ENCODE peak calls at places on chromosome 9, in five cellular contexts. One of them, this sample, is unnamed.

GRCh38 chr9:87479801-87480201 is 17.9 kb upstream of the DAPK1 start:
- DNase-seq in GM13976: peak; percentile 70
- DNase-seq in GM12865: peak; percentile 80
- DNase-seq in endothelial cell of umbilical vein: no peak
- DNase-seq in mammary epithelial cell: peak; percentile 7
- DNase-seq in this sample: no peak

GRCh38 chr9:72949918-72950325 is 2.9 kb downstream of the ALDH1A1 start:
- DNase-seq in GM13976: no peak
- DNase-seq in GM12865: no peak
- DNase-seq in endothelial cell of umbilical vein: no peak
- DNase-seq in mammary epithelial cell: no peak
- DNase-seq in this sample: no peak

GRCh38 chr9:29212590-29213373 is 1639.5 kb upstream of the C9orf72 start:
- DNase-seq in GM13976: peak; percentile 22
- DNase-seq in GM12865: no peak
- DNase-seq in endothelial cell of umbilical vein: no peak
- DNase-seq in mammary epithelial cell: peak; percentile 52
- DNase-seq in this sample: peak; percentile 48

GRCh38 chr9:122812736-122813135 is 12.8 kb downstream of the OR1K1 start:
- DNase-seq in GM13976: no peak
- DNase-seq in GM12865: no peak
- DNase-seq in endothelial cell of umbilical vein: no peak
- DNase-seq in mammary epithelial cell: no peak
- DNase-seq in this sample: no peak

GRCh38 chr9:133127340-133127981 is 6.4 kb upstream of the RALGDS start:
- DNase-seq in GM13976: no peak
- DNase-seq in GM12865: no peak
- DNase-seq in endothelial cell of umbilical vein: no peak
- DNase-seq in mammary epithelial cell: peak; percentile 94
- DNase-seq in this sample: no peak

GRCh38 chr9:135335691-135336181 is 143.8 kb upstream of the PPP1R26 start:
- DNase-seq in GM13976: no peak
- DNase-seq in GM12865: no peak
- DNase-seq in endothelial cell of umbilical vein: no peak
- DNase-seq in mammary epithelial cell: no peak
- DNase-seq in this sample: no peak

GRCh38 chr9:136686794-136687711 is at the start of gene AGPAT2:
- DNase-seq in GM13976: peak; percentile 96
- DNase-seq in GM12865: peak; percentile 82
- DNase-seq in endothelial cell of umbilical vein: peak; percentile 43
- DNase-seq in mammary epithelial cell: peak; percentile 51
- DNase-seq in this sample: peak; percentile 81

GRCh38 chr9:132061526-132061925 is 18.1 kb downstream of the MED27 start:
- DNase-seq in GM13976: no peak
- DNase-seq in GM12865: no peak
- DNase-seq in endothelial cell of umbilical vein: no peak
- DNase-seq in mammary epithelial cell: no peak
- DNase-seq in this sample: no peak

GRCh38 chr9:107768224-107768623 is 278.7 kb upstream of the KLF4 start:
- DNase-seq in GM13976: no peak
- DNase-seq in GM12865: no peak
- DNase-seq in endothelial cell of umbilical vein: peak; percentile 59
- DNase-seq in mammary epithelial cell: no peak
- DNase-seq in this sample: no peak

GRCh38 chr9:136216541-136217240 is 11.8 kb upstream of the LHX3 start:
- DNase-seq in GM13976: no peak
- DNase-seq in GM12865: no peak
- DNase-seq in endothelial cell of umbilical vein: no peak
- DNase-seq in mammary epithelial cell: no peak
- DNase-seq in this sample: no peak

GRCh38 chr9:21810388-21810787 is 8.0 kb downstream of the MTAP start:
- DNase-seq in GM13976: no peak
- DNase-seq in GM12865: no peak
- DNase-seq in endothelial cell of umbilical vein: no peak
- DNase-seq in mammary epithelial cell: peak; percentile 85
- DNase-seq in this sample: no peak

GRCh38 chr9:13429271-13429670 is 149.8 kb upstream of the MPDZ start:
- DNase-seq in GM13976: no peak
- DNase-seq in GM12865: no peak
- DNase-seq in endothelial cell of umbilical vein: no peak
- DNase-seq in mammary epithelial cell: no peak
- DNase-seq in this sample: no peak

GRCh38 chr9:96129698-96130097 is 172.3 kb downstream of the HSD17B3 start:
- DNase-seq in GM13976: no peak
- DNase-seq in GM12865: no peak
- DNase-seq in endothelial cell of umbilical vein: peak; percentile 86
- DNase-seq in mammary epithelial cell: no peak
- DNase-seq in this sample: no peak

GRCh38 chr9:96169488-96169887 is 132.5 kb downstream of the HSD17B3 start:
- DNase-seq in GM13976: no peak
- DNase-seq in GM12865: no peak
- DNase-seq in endothelial cell of umbilical vein: no peak
- DNase-seq in mammary epithelial cell: no peak
- DNase-seq in this sample: peak; percentile 92

GRCh38 chr9:99114846-99115500 is 10.1 kb downstream of the TGFBR1 start:
- DNase-seq in GM13976: no peak
- DNase-seq in GM12865: no peak
- DNase-seq in endothelial cell of umbilical vein: no peak
- DNase-seq in mammary epithelial cell: no peak
- DNase-seq in this sample: no peak

GRCh38 chr9:93826209-93826608 is 128.9 kb downstream of the BARX1 start:
- DNase-seq in GM13976: peak; percentile 61
- DNase-seq in GM12865: peak; percentile 43
- DNase-seq in endothelial cell of umbilical vein: no peak
- DNase-seq in mammary epithelial cell: no peak
- DNase-seq in this sample: no peak

GRCh38 chr9:134449180-134449916 is 123.1 kb downstream of the RXRA start:
- DNase-seq in GM13976: peak; percentile 94
- DNase-seq in GM12865: peak; percentile 90
- DNase-seq in endothelial cell of umbilical vein: peak; percentile 92
- DNase-seq in mammary epithelial cell: peak; percentile 82
- DNase-seq in this sample: peak; percentile 88

GRCh38 chr9:124841422-124841821 is 11.8 kb upstream of the WDR38 start:
- DNase-seq in GM13976: no peak
- DNase-seq in GM12865: no peak
- DNase-seq in endothelial cell of umbilical vein: no peak
- DNase-seq in mammary epithelial cell: no peak
- DNase-seq in this sample: no peak

GRCh38 chr9:125399165-125399564 is 137.5 kb downstream of the GAPVD1 start:
- DNase-seq in GM13976: no peak
- DNase-seq in GM12865: no peak
- DNase-seq in endothelial cell of umbilical vein: no peak
- DNase-seq in mammary epithelial cell: no peak
- DNase-seq in this sample: no peak

GRCh38 chr9:33024126-33024965 is 727 bp upstream of the DNAJA1 start:
- DNase-seq in GM13976: peak; percentile 36
- DNase-seq in GM12865: peak; percentile 71
- DNase-seq in endothelial cell of umbilical vein: no peak
- DNase-seq in mammary epithelial cell: no peak
- DNase-seq in this sample: peak; percentile 8

GRCh38 chr9:121700165-121700830 is 48.9 kb downstream of the DAB2IP start:
- DNase-seq in GM13976: peak; percentile 55
- DNase-seq in GM12865: peak; percentile 13
- DNase-seq in endothelial cell of umbilical vein: peak; percentile 72
- DNase-seq in mammary epithelial cell: peak; percentile 99
- DNase-seq in this sample: peak; percentile 42

GRCh38 chr9:100411472-100412270 is 15.3 kb upstream of the MSANTD3 start:
- DNase-seq in GM13976: peak; percentile 92
- DNase-seq in GM12865: peak; percentile 93
- DNase-seq in endothelial cell of umbilical vein: peak; percentile 90
- DNase-seq in mammary epithelial cell: peak; percentile 77
- DNase-seq in this sample: peak; percentile 84

DNA sequence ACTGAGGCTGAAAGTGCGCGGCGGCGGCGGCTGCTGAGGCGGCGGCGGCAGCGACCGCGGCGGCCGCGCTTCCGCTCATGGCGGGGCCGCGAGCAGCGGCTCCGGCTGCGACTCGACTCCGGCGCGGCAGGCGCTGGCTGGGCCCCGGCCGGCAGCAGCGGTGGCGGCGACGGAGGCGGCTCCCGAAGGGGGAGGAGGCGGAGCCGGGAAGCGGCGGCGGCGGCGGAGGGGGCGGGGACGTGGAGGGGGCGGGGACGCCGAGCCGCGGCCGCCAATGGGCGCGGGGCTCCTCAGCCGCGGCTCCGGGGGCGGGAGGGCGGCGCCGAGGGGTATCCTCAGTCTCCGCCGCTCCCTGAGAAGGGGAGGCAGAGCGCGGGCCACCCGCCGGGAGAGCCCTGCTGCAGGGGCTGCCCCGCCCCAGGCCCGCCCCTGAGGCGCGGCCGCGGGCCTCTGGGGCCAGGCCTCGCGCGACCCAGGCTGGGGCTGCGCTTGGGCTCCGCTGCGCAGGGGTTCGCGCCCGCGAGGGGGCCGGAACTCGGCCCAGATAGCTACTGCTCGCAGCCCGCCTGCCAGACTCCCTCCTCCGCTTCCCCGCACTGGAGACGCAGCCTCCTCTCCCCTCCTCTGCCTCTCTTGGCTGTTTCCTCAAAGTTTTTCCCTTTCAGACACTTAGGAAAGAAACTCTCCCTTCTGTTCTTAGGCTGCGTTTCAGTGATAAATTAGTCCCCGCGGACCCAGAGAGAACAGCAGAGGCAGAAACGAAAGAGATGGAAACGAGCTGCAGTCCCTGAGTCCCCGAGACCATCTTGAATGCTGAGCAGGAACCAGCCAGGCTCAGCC is 85.0 kb upstream of the MELK start:
- DNase-seq in GM13976: peak; percentile 95
- DNase-seq in GM12865: peak; percentile 97
- DNase-seq in endothelial cell of umbilical vein: peak; percentile 88
- DNase-seq in mammary epithelial cell: peak; percentile 87
- DNase-seq in this sample: peak; percentile 91
- TF ChIP-seq CTCF in GM13976: no peak
- TF ChIP-seq CTCF in GM12865: no peak
- TF ChIP-seq CTCF in endothelial cell of umbilical vein: peak; percentile 6
- TF ChIP-seq CTCF in mammary epithelial cell: no peak
- TF ChIP-seq CTCF in this sample: no peak

GRCh38 chr9:2478421-2478820 is 143.2 kb upstream of the VLDLR start:
- DNase-seq in GM13976: no peak
- DNase-seq in GM12865: no peak
- DNase-seq in endothelial cell of umbilical vein: peak; percentile 38
- DNase-seq in mammary epithelial cell: no peak
- DNase-seq in this sample: no peak

GRCh38 chr9:2477755-2478154 is 143.8 kb upstream of the VLDLR start:
- DNase-seq in GM13976: no peak
- DNase-seq in GM12865: no peak
- DNase-seq in endothelial cell of umbilical vein: peak; percentile 65
- DNase-seq in mammary epithelial cell: no peak
- DNase-seq in this sample: no peak

GRCh38 chr9:2480255-2480837 is 141.2 kb upstream of the VLDLR start:
- DNase-seq in GM13976: no peak
- DNase-seq in GM12865: no peak
- DNase-seq in endothelial cell of umbilical vein: no peak
- DNase-seq in mammary epithelial cell: no peak
- DNase-seq in this sample: no peak

GRCh38 chr9:2481216-2481615 is 140.4 kb upstream of the VLDLR start:
- DNase-seq in GM13976: no peak
- DNase-seq in GM12865: no peak
- DNase-seq in endothelial cell of umbilical vein: no peak
- DNase-seq in mammary epithelial cell: no peak
- DNase-seq in this sample: no peak

GRCh38 chr9:2479056-2479565 is 142.5 kb upstream of the VLDLR start:
- DNase-seq in GM13976: no peak
- DNase-seq in GM12865: no peak
- DNase-seq in endothelial cell of umbilical vein: no peak
- DNase-seq in mammary epithelial cell: no peak
- DNase-seq in this sample: no peak
- TF ChIP-seq CTCF in GM13976: no peak
- TF ChIP-seq CTCF in GM12865: no peak
- TF ChIP-seq CTCF in endothelial cell of umbilical vein: no peak
- TF ChIP-seq CTCF in mammary epithelial cell: no peak
- TF ChIP-seq CTCF in this sample: no peak

GRCh38 chr9:105661011-105661410 is 1.2 kb upstream of the TAL2 start:
- DNase-seq in GM13976: no peak
- DNase-seq in GM12865: no peak
- DNase-seq in endothelial cell of umbilical vein: no peak
- DNase-seq in mammary epithelial cell: no peak
- DNase-seq in this sample: no peak

GRCh38 chr9:105651806-105652205 is 10.5 kb upstream of the TAL2 start:
- DNase-seq in GM13976: no peak
- DNase-seq in GM12865: no peak
- DNase-seq in endothelial cell of umbilical vein: no peak
- DNase-seq in mammary epithelial cell: no peak
- DNase-seq in this sample: no peak

GRCh38 chr9:105658351-105658750 is 3.9 kb upstream of the TAL2 start:
- DNase-seq in GM13976: no peak
- DNase-seq in GM12865: no peak
- DNase-seq in endothelial cell of umbilical vein: no peak
- DNase-seq in mammary epithelial cell: no peak
- DNase-seq in this sample: no peak

DNA sequence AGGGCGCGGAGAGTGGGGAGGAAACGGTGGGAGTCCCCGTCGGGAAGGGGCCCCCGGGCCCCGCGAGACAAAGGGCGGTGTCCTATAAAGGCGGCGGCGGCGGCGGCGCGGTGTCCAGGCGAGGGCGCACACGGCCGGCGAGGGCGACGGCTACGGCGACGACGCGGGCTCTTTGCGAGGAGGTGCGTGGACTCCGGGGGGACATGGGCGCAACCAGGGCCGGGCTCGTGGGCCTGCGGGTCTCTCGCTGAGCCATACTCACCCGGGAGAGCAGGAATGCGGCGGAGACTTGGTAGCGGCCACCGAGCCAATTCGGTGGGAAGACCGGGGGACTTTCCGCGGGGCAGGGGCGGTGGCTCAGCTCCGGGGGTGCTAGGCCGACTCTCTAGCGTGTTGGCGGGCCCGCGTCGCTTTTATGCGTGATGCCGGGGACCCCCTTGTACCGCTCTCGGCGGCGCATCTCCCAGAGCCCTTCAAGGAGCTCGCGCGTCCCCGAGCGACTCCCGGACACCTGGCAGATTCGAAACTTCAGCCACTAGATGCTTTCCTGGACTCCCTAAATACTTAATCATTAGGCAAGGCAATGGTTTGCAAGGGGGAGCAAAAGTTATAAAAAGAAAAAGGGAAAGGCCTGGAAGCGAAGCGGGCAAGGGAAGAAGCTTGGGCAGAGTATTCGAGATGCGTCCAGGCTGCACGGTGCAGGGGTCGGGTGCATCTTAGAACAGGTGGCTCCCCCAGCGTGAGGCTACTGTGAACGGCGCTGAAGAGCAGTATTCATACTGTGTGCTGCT is 5.9 kb upstream of the TAL2 start:
- DNase-seq in GM13976: peak; percentile 83
- DNase-seq in GM12865: peak; percentile 33
- DNase-seq in endothelial cell of umbilical vein: no peak
- DNase-seq in mammary epithelial cell: peak; percentile 9
- DNase-seq in this sample: peak; percentile 75
- TF ChIP-seq CTCF in GM13976: peak; percentile 70
- TF ChIP-seq CTCF in GM12865: peak; percentile 6
- TF ChIP-seq CTCF in endothelial cell of umbilical vein: peak; percentile 16
- TF ChIP-seq CTCF in mammary epithelial cell: no peak
- TF ChIP-seq CTCF in this sample: no peak

DNA sequence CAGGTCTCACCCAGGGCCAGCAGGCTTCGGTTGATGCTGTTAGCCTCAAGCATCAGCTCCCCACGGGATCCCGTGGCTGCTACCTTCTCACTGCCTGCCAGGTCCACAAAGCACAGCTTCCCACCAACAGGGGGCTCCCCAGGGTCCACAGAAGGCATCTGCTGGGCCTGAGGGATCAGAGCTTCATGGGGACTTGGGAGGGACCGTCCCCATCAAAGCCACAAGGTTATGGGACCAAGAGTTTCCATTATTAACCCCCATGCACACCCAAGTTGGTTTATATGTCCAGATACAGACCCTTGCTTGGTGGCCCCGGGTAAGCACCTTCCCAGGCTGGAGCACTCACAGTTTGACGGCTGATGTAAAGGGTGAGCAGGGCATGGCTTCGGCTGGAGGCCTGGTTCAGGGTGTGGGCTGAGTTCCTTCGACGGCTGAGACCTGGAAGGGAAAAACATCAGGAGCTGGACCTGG is 3.0 kb downstream of the KIF12 start:
- DNase-seq in GM13976: no peak
- DNase-seq in GM12865: no peak
- DNase-seq in endothelial cell of umbilical vein: no peak
- DNase-seq in mammary epithelial cell: no peak
- DNase-seq in this sample: peak; percentile 43
- TF ChIP-seq CTCF in GM13976: no peak
- TF ChIP-seq CTCF in GM12865: peak; percentile 1
- TF ChIP-seq CTCF in endothelial cell of umbilical vein: peak; percentile 48
- TF ChIP-seq CTCF in mammary epithelial cell: no peak
- TF ChIP-seq CTCF in this sample: peak; percentile 29

This sample was measured in nephron progenitor cell.